ENCODE peak calls at places on chromosomes 16 and 17, in seven cellular contexts. One of them, this sample, is unnamed.

GRCh38 chr16:59192551-59193199 is 458.6 kb upstream of the GOT2 start:
- DNase-seq in GM12878: no peak
- DNase-seq in HCT116: no peak
- DNase-seq in A549: no peak
- DNase-seq in endothelial cell of umbilical vein: peak
- DNase-seq in K562: no peak
- DNase-seq in H1: no peak
- DNase-seq in this sample: peak

GRCh38 chr17:68909066-68909465 is 46.1 kb downstream of the ABCA8 start:
- DNase-seq in GM12878: peak
- DNase-seq in HCT116: peak
- DNase-seq in A549: peak
- DNase-seq in endothelial cell of umbilical vein: peak
- DNase-seq in K562: no peak
- DNase-seq in H1: no peak
- DNase-seq in this sample: peak

GRCh38 chr17:30520882-30521281 is 43.7 kb downstream of the GOSR1 start:
- DNase-seq in GM12878: no peak
- DNase-seq in HCT116: no peak
- DNase-seq in A549: no peak
- DNase-seq in endothelial cell of umbilical vein: no peak
- DNase-seq in K562: no peak
- DNase-seq in H1: no peak
- DNase-seq in this sample: no peak

GRCh38 chr17:48429156-48429555 is 858 bp downstream of the SKAP1 start:
- DNase-seq in GM12878: no peak
- DNase-seq in HCT116: no peak
- DNase-seq in A549: no peak
- DNase-seq in endothelial cell of umbilical vein: no peak
- DNase-seq in K562: no peak
- DNase-seq in H1: no peak
- DNase-seq in this sample: no peak

GRCh38 chr17:72775914-72776313 is 316.6 kb downstream of the SLC39A11 start:
- DNase-seq in GM12878: no peak
- DNase-seq in HCT116: no peak
- DNase-seq in A549: no peak
- DNase-seq in endothelial cell of umbilical vein: no peak
- DNase-seq in K562: no peak
- DNase-seq in H1: no peak
- DNase-seq in this sample: no peak

GRCh38 chr17:81831957-81832607 is 1.0 kb downstream of the MCRIP1 start:
- DNase-seq in GM12878: no peak
- DNase-seq in HCT116: no peak
- DNase-seq in A549: no peak
- DNase-seq in endothelial cell of umbilical vein: no peak
- DNase-seq in K562: no peak
- DNase-seq in H1: no peak
- DNase-seq in this sample: peak

GRCh38 chr17:67279115-67279514 is 34.1 kb upstream of the HELZ start:
- DNase-seq in GM12878: no peak
- DNase-seq in HCT116: no peak
- DNase-seq in A549: no peak
- DNase-seq in endothelial cell of umbilical vein: no peak
- DNase-seq in K562: no peak
- DNase-seq in H1: no peak
- DNase-seq in this sample: no peak

GRCh38 chr17:79793924-79794304 is 3.0 kb downstream of the CBX8 start:
- DNase-seq in GM12878: no peak
- DNase-seq in HCT116: peak
- DNase-seq in A549: peak
- DNase-seq in endothelial cell of umbilical vein: peak
- DNase-seq in K562: peak
- DNase-seq in H1: no peak
- DNase-seq in this sample: no peak

GRCh38 chr17:45108595-45109521 is 23.5 kb downstream of the PLCD3 start:
- DNase-seq in GM12878: no peak
- DNase-seq in HCT116: no peak
- DNase-seq in A549: no peak
- DNase-seq in endothelial cell of umbilical vein: peak
- DNase-seq in K562: no peak
- DNase-seq in H1: no peak
- DNase-seq in this sample: no peak

GRCh38 chr17:14161419-14161818 is 75.2 kb downstream of the CDRT15 start:
- DNase-seq in GM12878: no peak
- DNase-seq in HCT116: no peak
- DNase-seq in A549: no peak
- DNase-seq in endothelial cell of umbilical vein: no peak
- DNase-seq in K562: peak
- DNase-seq in H1: no peak
- DNase-seq in this sample: no peak

GRCh38 chr17:79970576-79971068 is 65.0 kb downstream of the TBC1D16 start:
- DNase-seq in GM12878: no peak
- DNase-seq in HCT116: peak
- DNase-seq in A549: no peak
- DNase-seq in endothelial cell of umbilical vein: no peak
- DNase-seq in K562: no peak
- DNase-seq in H1: no peak
- DNase-seq in this sample: peak

GRCh38 chr16:66473654-66474519 is 46.8 kb downstream of the BEAN1 start:
- DNase-seq in GM12878: no peak
- DNase-seq in HCT116: no peak
- DNase-seq in A549: no peak
- DNase-seq in endothelial cell of umbilical vein: no peak
- DNase-seq in K562: no peak
- DNase-seq in H1: no peak
- DNase-seq in this sample: no peak

GRCh38 chr16:13186813-13187212 is 285.4 kb downstream of the SHISA9 start:
- DNase-seq in GM12878: no peak
- DNase-seq in HCT116: no peak
- DNase-seq in A549: no peak
- DNase-seq in endothelial cell of umbilical vein: no peak
- DNase-seq in K562: no peak
- DNase-seq in H1: no peak
- DNase-seq in this sample: no peak

GRCh38 chr17:9218068-9218635 is 196.8 kb downstream of the NTN1 start:
- DNase-seq in GM12878: no peak
- DNase-seq in HCT116: no peak
- DNase-seq in A549: no peak
- DNase-seq in endothelial cell of umbilical vein: no peak
- DNase-seq in K562: no peak
- DNase-seq in H1: no peak
- DNase-seq in this sample: no peak

GRCh38 chr17:66343531-66344078 is 41.2 kb downstream of the PRKCA start:
- DNase-seq in GM12878: no peak
- DNase-seq in HCT116: no peak
- DNase-seq in A549: no peak
- DNase-seq in endothelial cell of umbilical vein: no peak
- DNase-seq in K562: peak
- DNase-seq in H1: no peak
- DNase-seq in this sample: peak

GRCh38 chr16:31508706-31509523 is 724 bp upstream of the RUSF1 start:
- DNase-seq in GM12878: no peak
- DNase-seq in HCT116: no peak
- DNase-seq in A549: no peak
- DNase-seq in endothelial cell of umbilical vein: no peak
- DNase-seq in K562: no peak
- DNase-seq in H1: no peak
- DNase-seq in this sample: no peak

GRCh38 chr17:38428643-38429371 is 543 bp downstream of the ARHGAP23 start:
- DNase-seq in GM12878: no peak
- DNase-seq in HCT116: no peak
- DNase-seq in A549: peak
- DNase-seq in endothelial cell of umbilical vein: peak
- DNase-seq in K562: no peak
- DNase-seq in H1: no peak
- DNase-seq in this sample: peak

GRCh38 chr17:82051776-82052637 is at the start of the genes GPS1 and RFNG:
- DNase-seq in GM12878: no peak
- DNase-seq in HCT116: no peak
- DNase-seq in A549: peak
- DNase-seq in endothelial cell of umbilical vein: peak
- DNase-seq in K562: peak
- DNase-seq in H1: no peak
- DNase-seq in this sample: peak

GRCh38 chr17:76495663-76496400 is 5.4 kb downstream of the RHBDF2 start:
- DNase-seq in GM12878: no peak
- DNase-seq in HCT116: no peak
- DNase-seq in A549: no peak
- DNase-seq in endothelial cell of umbilical vein: no peak
- DNase-seq in K562: no peak
- DNase-seq in H1: no peak
- DNase-seq in this sample: no peak

GRCh38 chr17:40058151-40058784 is 4.1 kb upstream of the MED24 start:
- DNase-seq in GM12878: no peak
- DNase-seq in HCT116: no peak
- DNase-seq in A549: no peak
- DNase-seq in endothelial cell of umbilical vein: peak
- DNase-seq in K562: no peak
- DNase-seq in H1: no peak
- DNase-seq in this sample: no peak

GRCh38 chr17:19303367-19303776 is 59.2 kb downstream of the B9D1 start:
- DNase-seq in GM12878: no peak
- DNase-seq in HCT116: no peak
- DNase-seq in A549: no peak
- DNase-seq in endothelial cell of umbilical vein: no peak
- DNase-seq in K562: no peak
- DNase-seq in H1: no peak
- DNase-seq in this sample: peak

GRCh38 chr17:2266865-2267228 is 36.7 kb downstream of the SMG6 start:
- DNase-seq in GM12878: no peak
- DNase-seq in HCT116: no peak
- DNase-seq in A549: no peak
- DNase-seq in endothelial cell of umbilical vein: no peak
- DNase-seq in K562: no peak
- DNase-seq in H1: no peak
- DNase-seq in this sample: no peak

DNA sequence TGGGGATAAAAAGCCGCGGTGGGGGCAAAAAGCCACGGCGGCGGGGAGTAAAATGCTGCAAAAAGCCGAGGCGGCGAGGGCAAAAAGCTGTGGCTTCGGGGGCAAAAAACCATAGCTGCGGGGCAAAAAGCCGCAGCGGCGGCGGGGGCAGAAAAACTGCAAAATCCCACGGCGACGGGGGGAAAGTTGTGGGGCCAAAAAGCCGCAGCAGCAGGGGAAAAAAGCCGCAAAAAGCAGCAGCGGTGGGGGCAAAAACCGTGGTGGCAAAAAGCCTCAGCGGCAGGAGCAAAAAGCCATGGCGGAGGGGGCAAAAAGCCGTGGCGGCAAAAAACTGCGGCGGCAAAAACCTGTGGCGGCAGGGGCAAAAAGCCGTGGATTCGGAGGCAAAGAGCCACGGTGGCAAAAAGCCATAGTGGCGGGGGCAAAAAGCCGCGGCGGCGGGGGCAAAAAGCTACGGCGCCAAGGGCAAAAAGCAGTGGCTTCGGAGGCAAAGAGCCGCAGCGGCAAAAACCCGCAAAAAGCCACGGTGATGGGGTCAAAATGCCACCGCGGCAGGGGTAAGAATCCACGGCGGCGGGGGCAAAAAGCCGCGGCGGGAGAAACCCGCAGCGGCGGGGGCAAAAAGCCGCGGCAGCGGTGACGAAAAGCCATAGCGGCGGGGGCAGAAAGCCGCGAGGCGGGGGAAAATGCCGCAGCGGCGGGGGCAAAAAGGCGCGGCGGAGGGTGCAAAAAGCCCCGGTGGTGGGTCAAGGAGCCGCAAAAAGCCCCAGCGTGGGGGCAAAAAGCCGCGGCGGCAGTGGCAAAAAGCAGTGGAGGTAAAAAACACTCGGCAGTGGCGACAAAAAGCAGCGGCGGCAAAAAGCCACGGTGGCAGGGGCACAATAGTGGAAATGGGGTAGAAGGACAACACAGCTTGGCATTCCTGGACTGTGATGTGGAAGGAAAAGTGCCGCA is 192.8 kb downstream of the SHCBP1 start:
- DNase-seq in GM12878: no peak
- DNase-seq in HCT116: no peak
- DNase-seq in A549: no peak
- DNase-seq in endothelial cell of umbilical vein: no peak
- DNase-seq in K562: no peak
- DNase-seq in H1: no peak
- DNase-seq in this sample: no peak
- TF ChIP-seq MAX in GM12878: no peak
- TF ChIP-seq MAX in HCT116: no peak
- TF ChIP-seq MAX in A549: no peak
- TF ChIP-seq MAX in endothelial cell of umbilical vein: no peak
- TF ChIP-seq MAX in K562: no peak
- TF ChIP-seq MAX in H1: no peak
- TF ChIP-seq MAX in this sample: no peak

DNA sequence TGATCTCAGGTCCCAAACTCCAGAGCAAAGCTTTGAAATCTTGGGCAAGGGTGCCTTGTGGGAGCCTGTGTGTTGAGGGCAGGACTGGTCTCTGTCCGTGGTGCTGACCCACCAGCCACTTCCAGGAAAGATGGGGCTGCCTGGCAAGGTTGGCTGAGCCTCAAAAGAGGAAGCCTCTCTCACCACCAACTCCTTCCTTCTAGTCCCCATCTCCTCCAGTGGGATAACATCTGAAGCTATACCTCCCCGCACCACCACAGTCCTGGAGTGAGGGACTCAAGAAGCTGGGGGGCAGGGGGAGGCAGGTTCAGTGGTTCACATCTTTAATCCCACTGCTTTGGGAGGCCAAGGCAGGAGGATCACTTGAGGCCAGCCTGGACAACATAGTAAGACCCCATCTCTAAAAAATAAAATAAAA is 9.1 kb downstream of the GAS2L2 start:
- DNase-seq in GM12878: no peak
- DNase-seq in HCT116: no peak
- DNase-seq in A549: no peak
- DNase-seq in endothelial cell of umbilical vein: peak
- DNase-seq in K562: peak
- DNase-seq in H1: no peak
- DNase-seq in this sample: peak
- TF ChIP-seq POLR2A in GM12878: no peak
- TF ChIP-seq POLR2A in HCT116: no peak
- TF ChIP-seq POLR2A in A549: no peak
- TF ChIP-seq POLR2A in endothelial cell of umbilical vein: no peak
- TF ChIP-seq POLR2A in K562: no peak
- TF ChIP-seq POLR2A in H1: no peak
- TF ChIP-seq POLR2A in this sample: no peak

DNA sequence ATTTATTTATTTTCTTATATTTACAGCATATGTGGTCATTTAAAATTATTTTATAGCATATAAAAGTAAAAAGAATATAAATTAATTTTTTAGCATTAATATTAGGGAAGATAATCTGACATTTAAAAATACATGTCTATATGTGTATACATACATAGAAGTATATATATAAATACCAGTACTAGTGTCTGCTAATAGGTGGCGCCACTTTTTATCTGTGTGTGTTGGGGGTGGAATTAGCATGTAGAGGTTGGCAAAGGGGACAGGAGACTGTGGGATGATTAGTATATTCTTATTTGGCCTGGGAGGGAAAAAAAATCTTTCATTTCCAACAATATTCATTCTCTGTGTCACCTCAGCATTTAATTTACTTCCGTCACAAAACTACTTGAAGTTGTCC is 359.1 kb downstream of the WWOX start:
- DNase-seq in GM12878: no peak
- DNase-seq in HCT116: no peak
- DNase-seq in A549: no peak
- DNase-seq in endothelial cell of umbilical vein: no peak
- DNase-seq in K562: no peak
- DNase-seq in H1: no peak
- DNase-seq in this sample: peak
- TF ChIP-seq CTCF in GM12878: no peak
- TF ChIP-seq CTCF in HCT116: no peak
- TF ChIP-seq CTCF in A549: no peak
- TF ChIP-seq CTCF in endothelial cell of umbilical vein: no peak
- TF ChIP-seq CTCF in K562: no peak
- TF ChIP-seq CTCF in H1: peak
- TF ChIP-seq CTCF in this sample: no peak

GRCh38 chr16:24516900-24517669 is 22.3 kb upstream of the RBBP6 start:
- DNase-seq in GM12878: peak
- DNase-seq in HCT116: peak
- DNase-seq in A549: peak
- DNase-seq in endothelial cell of umbilical vein: peak
- DNase-seq in K562: peak
- DNase-seq in H1: peak
- DNase-seq in this sample: peak
- TF ChIP-seq MAX in GM12878: no peak
- TF ChIP-seq MAX in HCT116: peak
- TF ChIP-seq MAX in A549: no peak
- TF ChIP-seq MAX in endothelial cell of umbilical vein: no peak
- TF ChIP-seq MAX in K562: no peak
- TF ChIP-seq MAX in H1: no peak
- TF ChIP-seq MAX in this sample: peak